ENCODE peak calls at places on chromosomes 2 and 18, in five cellular contexts. Y, J, B, O and U are unnamed samples.
A peak's percentile ranks its signal among the peaks of the same experiment; 100 is the strongest.

GRCh38 chr2:121199281-121200010 is 85.6 kb downstream of the TFCP2L1 start:
- DNase-seq in O (no peak), J (no peak), Y (no peak), B (no peak), U (no peak)

GRCh38 chr2:167294031-167294774 is 405.9 kb downstream of the XIRP2 start:
- DNase-seq in J (no peak), B (no peak), Y (no peak), O (no peak), U (no peak)

GRCh38 chr18:75129717-75130477 is 79.0 kb downstream of the PTGR3 start:
- DNase-seq in B (no peak), O (no peak), Y (no peak), J (no peak), U (no peak)

GRCh38 chr2:216739035-216739434 is 43.7 kb upstream of the IGFBP5 start:
- DNase-seq in B (no peak), Y (no peak), O (no peak), J (no peak), U (no peak)

GRCh38 chr2:198374375-198375072 is 570.1 kb downstream of the PLCL1 start:
- DNase-seq in O (peak; percentile 67), J (peak; percentile 55), Y (peak; percentile 49), B (peak; percentile 43), U (no peak)

GRCh38 chr2:70902067-70902442 is 33.6 kb upstream of the ATP6V1B1 start:
- DNase-seq in J (no peak), O (no peak), Y (no peak), B (no peak), U (no peak)

GRCh38 chr2:11775384-11775783 is 29.0 kb downstream of the LPIN1 start:
- DNase-seq in Y (peak; percentile 21), B (no peak), O (no peak), J (peak; percentile 31), U (no peak)

GRCh38 chr2:224682121-224682520 is 34.0 kb downstream of the CCDC195 start:
- DNase-seq in Y (no peak), J (no peak), B (no peak), O (no peak), U (no peak)

GRCh38 chr2:235952714-235953113 is 215.5 kb downstream of the GBX2 start:
- DNase-seq in Y (no peak), B (no peak), O (no peak), J (no peak), U (no peak)

GRCh38 chr2:199455533-199456382 is 2.0 kb downstream of the SATB2 start:
- DNase-seq in J (no peak), B (peak; percentile 81), Y (no peak), O (no peak), U (no peak)

GRCh38 chr2:223721746-223722145 is 115.6 kb downstream of the AP1S3 start:
- DNase-seq in B (no peak), J (no peak), O (no peak), Y (no peak), U (no peak)

GRCh38 chr2:172097557-172098131 is 5.1 kb downstream of the DLX2 start:
- DNase-seq in B (no peak), O (no peak), J (no peak), Y (no peak), U (no peak)

GRCh38 chr2:101188683-101189405 is 37.7 kb upstream of the TBC1D8 start:
- DNase-seq in Y (no peak), J (no peak), O (no peak), B (peak; percentile 64), U (no peak)

GRCh38 chr2:39435974-39436591 is 1.0 kb downstream of the MAP4K3 start:
- DNase-seq in Y (no peak), J (peak; percentile 44), O (no peak), B (peak; percentile 41), U (no peak)

GRCh38 chr2:43358688-43359201 is 132.3 kb upstream of the ZFP36L2 start:
- DNase-seq in O (no peak), B (no peak), Y (no peak), J (no peak), U (no peak)

GRCh38 chr2:113175101-113175628 is 1.4 kb downstream of the PSD4 start:
- DNase-seq in B (no peak), Y (no peak), J (no peak), O (no peak), U (no peak)

GRCh38 chr18:79878741-79879358 is 72.6 kb downstream of the SLC66A2 start:
- DNase-seq in B (no peak), J (no peak), Y (no peak), O (no peak), U (no peak)

GRCh38 chr18:46397174-46397573 is 259.8 kb downstream of the LOXHD1 start:
- DNase-seq in B (no peak), Y (no peak), J (no peak), O (no peak), U (no peak)

GRCh38 chr2:234363647-234364294 is 133.1 kb downstream of the ARL4C start:
- DNase-seq in Y (no peak), O (no peak), J (no peak), B (no peak), U (no peak)

GRCh38 chr2:240397542-240397916 is 37.9 kb upstream of the GPC1 start:
- DNase-seq in J (no peak), O (no peak), B (peak; percentile 21), Y (no peak), U (no peak)

GRCh38 chr2:240997856-240998705 is at the start of gene SNED1:
- DNase-seq in O (peak; percentile 63), Y (no peak), J (peak; percentile 38), B (peak; percentile 89), U (no peak)

GRCh38 chr2:159925975-159926374 is 128.0 kb upstream of the CD302 start:
- DNase-seq in O (no peak), J (no peak), B (no peak), Y (no peak), U (no peak)